ENCODE peak calls at places on chromosomes 3 and 15, in six cellular contexts. J, E, B, X, F and Z are unnamed samples.
A peak's percentile ranks its signal among the peaks of the same experiment; 100 is the strongest.

GRCh38 chr3:29363110-29363509 is 82.2 kb downstream of the RBMS3 start:
- DNase-seq in J (no peak), E (no peak), B (no peak), X (peak; percentile 18), F (no peak), Z (no peak)

GRCh38 chr3:156685752-156686151 is 11.4 kb downstream of the TIPARP start:
- DNase-seq in J (no peak), E (no peak), B (no peak), X (no peak), F (no peak), Z (no peak)

GRCh38 chr15:74398183-74398582 is 30.7 kb upstream of the CYP11A1 start:
- DNase-seq in J (no peak), E (no peak), B (no peak), X (no peak), F (no peak), Z (no peak)

GRCh38 chr3:182793663-182794454 is 555 bp downstream of the ATP11B start:
- DNase-seq in J (peak; percentile 48), E (peak; percentile 33), B (no peak), X (peak; percentile 58), F (peak; percentile 56), Z (peak; percentile 45)

GRCh38 chr15:38069001-38069400 is 134.6 kb downstream of the TMCO5A start:
- DNase-seq in J (peak; percentile 31), E (no peak), B (peak; percentile 74), X (no peak), F (peak; percentile 28), Z (no peak)

GRCh38 chr15:76339302-76340197 is 3.0 kb downstream of the ISL2 start:
- DNase-seq in J (no peak), E (no peak), B (no peak), X (no peak), F (peak; percentile 23), Z (no peak)

GRCh38 chr15:64844576-64845140 is 2.9 kb downstream of the PLEKHO2 start:
- DNase-seq in J (no peak), E (no peak), B (no peak), X (no peak), F (no peak), Z (no peak)

GRCh38 chr15:58267026-58267425 is 128.8 kb downstream of the AQP9 start:
- DNase-seq in J (no peak), E (no peak), B (no peak), X (no peak), F (no peak), Z (no peak)

GRCh38 chr3:65914740-65915366 is 123.9 kb downstream of the MAGI1 start:
- DNase-seq in J (no peak), E (no peak), B (no peak), X (no peak), F (no peak), Z (no peak)

GRCh38 chr15:71313806-71314205 is 198.5 kb downstream of the THSD4 start:
- DNase-seq in J (no peak), E (no peak), B (no peak), X (no peak), F (no peak), Z (no peak)

GRCh38 chr3:132414841-132415240 is 2.5 kb upstream of the DNAJC13 start:
- DNase-seq in J (no peak), E (no peak), B (no peak), X (no peak), F (no peak), Z (no peak)

GRCh38 chr3:178705925-178706324 is 169.7 kb downstream of the KCNMB2 start:
- DNase-seq in J (no peak), E (no peak), B (no peak), X (no peak), F (no peak), Z (no peak)

GRCh38 chr3:42712344-42712648 is 9.7 kb upstream of the HHATL start:
- DNase-seq in J (peak; percentile 12), E (no peak), B (no peak), X (no peak), F (no peak), Z (no peak)

GRCh38 chr3:193553606-193554005 is 1.1 kb downstream of the ATP13A4 start:
- DNase-seq in J (no peak), E (no peak), B (no peak), X (no peak), F (no peak), Z (no peak)

GRCh38 chr3:12440927-12441326 is 43.4 kb upstream of the TSEN2 start:
- DNase-seq in J (peak; percentile 83), E (no peak), B (no peak), X (peak; percentile 52), F (no peak), Z (peak; percentile 25)

GRCh38 chr15:34737379-34737928 is 17.3 kb downstream of the GJD2 start:
- DNase-seq in J (peak; percentile 46), E (peak; percentile 22), B (no peak), X (no peak), F (no peak), Z (no peak)

GRCh38 chr3:60046212-60046611 is 996.4 kb upstream of the CFAP20DC start:
- DNase-seq in J (no peak), E (no peak), B (no peak), X (no peak), F (peak; percentile 9), Z (peak; percentile 3)

GRCh38 chr3:8742921-8743605 is 9.5 kb downstream of the CAV3 start:
- DNase-seq in J (no peak), E (no peak), B (no peak), X (no peak), F (no peak), Z (no peak)

DNA sequence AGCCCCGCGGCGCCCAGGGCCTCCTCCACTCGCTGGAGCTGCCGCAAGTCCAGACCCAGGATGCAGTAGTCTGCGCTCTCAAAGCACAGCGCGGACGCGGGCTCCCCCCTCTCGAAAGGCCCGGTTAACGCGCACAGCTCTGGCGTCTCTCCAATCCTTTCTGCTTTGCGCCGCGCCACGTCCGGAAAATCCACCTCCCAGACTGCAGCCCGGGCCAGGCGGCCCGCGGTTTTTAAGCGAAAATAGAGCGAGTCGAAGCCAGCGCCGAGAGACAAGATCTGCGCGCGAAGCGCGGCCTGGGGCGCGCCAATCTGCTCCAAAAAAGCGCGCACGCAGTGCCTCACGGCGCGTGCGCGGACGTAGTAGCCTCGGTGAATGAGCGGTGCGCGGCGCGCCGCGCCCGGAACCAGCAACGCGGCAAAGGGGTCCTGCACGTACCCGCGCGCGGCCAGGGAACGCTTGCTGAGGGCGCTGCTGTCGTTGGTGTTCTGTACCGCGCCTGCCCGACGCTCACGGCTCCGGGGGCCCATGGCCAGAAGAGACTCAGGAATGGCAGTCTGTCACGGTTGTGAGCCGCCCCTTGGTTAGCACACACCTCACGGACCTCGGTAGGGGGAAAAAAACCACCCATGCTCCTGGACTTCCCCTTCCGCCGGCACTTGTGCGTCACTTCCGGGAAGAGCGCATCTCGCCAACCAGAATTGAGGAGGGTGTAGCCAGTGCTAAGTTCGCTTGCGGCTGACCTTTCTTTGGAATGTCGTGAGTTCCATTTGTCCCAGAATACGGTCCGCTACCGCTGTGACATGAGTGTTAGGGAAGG is at the start of gene LCMT2:
- DNase-seq in J (peak; percentile 96), E (peak; percentile 94), B (peak; percentile 81), X (peak; percentile 94), F (peak; percentile 94), Z (peak; percentile 91)
- TF ChIP-seq POLR2A in J (peak; percentile 80), E (peak; percentile 70), B (peak; percentile 92), X (no peak), F (peak; percentile 68), Z (peak; percentile 75)

GRCh38 chr3:68206524-68207117 is 552.2 kb upstream of the SUCLG2 start:
- DNase-seq in J (no peak), E (no peak), B (no peak), X (peak; percentile 18), F (no peak), Z (no peak)
- TF ChIP-seq CTCF in J (no peak), E (no peak), B (no peak), X (no peak), F (no peak), Z (no peak)

DNA sequence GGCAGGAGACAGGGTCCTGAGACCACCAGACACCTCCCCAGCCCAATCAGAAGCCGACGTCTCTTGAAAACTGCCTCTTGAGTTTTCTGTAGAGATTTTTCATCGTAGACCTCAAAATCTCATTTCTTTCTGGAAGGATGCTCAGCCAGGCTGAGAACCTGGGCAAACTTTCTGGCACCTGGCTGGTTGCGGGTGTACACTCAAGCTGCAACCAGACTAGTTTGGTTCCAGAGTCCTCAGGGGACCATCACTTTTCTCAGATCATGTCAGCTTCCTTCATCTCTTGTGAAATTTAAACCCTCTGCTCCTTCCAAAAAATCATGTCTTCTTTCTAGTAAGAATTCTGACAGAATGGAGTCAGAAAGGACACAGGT is 45.1 kb downstream of the CMTM7 start:
- DNase-seq in J (no peak), E (no peak), B (no peak), X (no peak), F (no peak), Z (no peak)
- H3K4me1 ChIP-seq in J (peaks cover 3% of the 10 kb centered on the region), E (peaks cover 18% of the 10 kb centered on the region), B (peaks cover 73% of the 10 kb centered on the region), X (no peaks in the 10 kb centered on the region), F (peaks cover 6% of the 10 kb centered on the region), Z (peaks cover 3% of the 10 kb centered on the region)

GRCh38 chr3:106299300-106300098 is 430.7 kb upstream of the CBLB start:
- DNase-seq in J (no peak), E (no peak), B (peak; percentile 90), X (no peak), F (no peak), Z (no peak)

GRCh38 chr3:106305127-106305526 is 436.3 kb upstream of the CBLB start:
- DNase-seq in J (no peak), E (no peak), B (no peak), X (no peak), F (no peak), Z (no peak)

GRCh38 chr3:106305882-106306445 is 437.2 kb upstream of the CBLB start:
- DNase-seq in J (no peak), E (no peak), B (no peak), X (no peak), F (no peak), Z (no peak)

DNA sequence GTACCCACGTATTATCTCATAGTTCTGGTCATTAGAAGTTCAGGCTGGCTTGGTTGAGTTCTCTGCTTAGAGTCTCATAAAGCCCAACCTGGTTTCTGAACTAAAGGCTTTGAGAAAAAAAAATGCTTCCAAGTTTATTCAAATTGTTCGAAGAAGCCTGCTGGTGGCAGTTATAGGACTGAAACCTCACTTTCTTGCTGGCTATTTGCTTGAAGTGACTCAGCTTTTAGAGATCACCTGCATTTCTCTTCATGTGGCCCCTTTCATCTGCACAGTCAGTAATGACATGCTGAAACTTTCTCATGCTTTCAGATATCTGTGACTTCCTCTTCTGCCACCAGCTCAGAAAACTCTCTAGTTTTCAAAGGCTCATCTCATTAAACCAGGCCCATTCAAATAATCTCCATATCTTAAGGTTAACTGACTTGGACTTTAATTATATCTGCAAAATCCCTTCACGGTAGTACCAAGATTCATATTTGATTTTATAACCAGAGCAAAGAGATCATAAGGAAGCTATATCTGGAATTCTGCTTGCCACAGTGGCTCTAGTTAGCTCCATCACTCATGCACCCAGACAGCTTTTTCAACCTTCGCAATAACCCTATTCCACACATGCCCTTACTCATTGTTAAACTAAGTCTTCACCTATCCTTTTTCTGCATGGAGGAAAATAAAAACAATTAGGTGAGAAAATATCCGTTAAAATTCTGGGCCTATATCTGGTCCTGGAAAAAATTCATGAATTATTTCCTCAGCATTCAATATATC is 433.8 kb upstream of the CBLB start:
- DNase-seq in J (no peak), E (no peak), B (peak; percentile 98), X (no peak), F (no peak), Z (no peak)
- TF ChIP-seq POLR2A in J (no peak), E (no peak), B (no peak), X (no peak), F (no peak), Z (no peak)

DNA sequence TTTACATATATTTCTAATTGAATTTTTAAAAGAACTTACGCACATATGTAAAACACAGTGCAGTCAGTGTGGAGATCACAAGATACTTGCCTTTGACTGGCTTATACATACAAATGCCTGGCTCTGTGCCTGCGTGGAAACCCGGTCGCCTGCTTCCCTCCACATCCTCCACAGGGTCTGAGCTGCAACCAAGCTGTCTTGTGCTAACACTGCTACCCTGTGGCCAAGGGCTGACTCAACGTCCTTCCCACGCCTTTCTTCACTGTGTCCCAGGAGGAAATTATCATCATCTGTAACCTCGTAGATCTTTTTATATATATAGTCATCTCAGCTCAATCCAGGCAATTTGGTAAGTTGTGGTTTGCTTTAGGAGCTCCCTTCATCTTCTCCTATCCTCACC is 116.9 kb downstream of the WNT7A start:
- DNase-seq in J (no peak), E (no peak), B (no peak), X (no peak), F (no peak), Z (no peak)
- TF ChIP-seq CTCF in J (no peak), E (no peak), B (no peak), X (no peak), F (no peak), Z (no peak)